ENCODE peak calls at places on chromosomes 4 and X, in five cellular contexts. G, X, D, I and A are unnamed samples. For H3K27me3 and H3K4me1, the result is how much of the 10 kb centered on the place peaks cover.

GRCh38 chr4:129641179-129641578 is 545.2 kb downstream of the C4orf33 start:
- DNase-seq in G (peak), X (peak), D (peak), I (peak), A (peak)

GRCh38 chrX:15815779-15816452 is 25.6 kb downstream of the ZRSR2 start:
- DNase-seq in G (no peak), X (peak), D (peak), I (peak), A (peak)

GRCh38 chr4:169252339-169253086 is 18.2 kb downstream of the SH3RF1 start:
- DNase-seq in G (no peak), X (peak), D (no peak), I (peak), A (no peak)

GRCh38 chr4:116668190-116668589 is 417.2 kb downstream of the TRAM1L1 start:
- DNase-seq in G (no peak), X (no peak), D (peak), I (no peak), A (no peak)

GRCh38 chr4:147362868-147363440 is 117.9 kb upstream of the EDNRA start:
- DNase-seq in G (peak), X (peak), D (no peak), I (peak), A (no peak)

GRCh38 chr4:15109583-15109982 is 107.3 kb downstream of the CPEB2 start:
- DNase-seq in G (no peak), X (no peak), D (no peak), I (no peak), A (no peak)

GRCh38 chr4:123350191-123350544 is 46.4 kb upstream of the SPRY1 start:
- DNase-seq in G (no peak), X (no peak), D (peak), I (peak), A (peak)

GRCh38 chr4:12926189-12927066 is 557.7 kb downstream of the RAB28 start:
- DNase-seq in G (no peak), X (no peak), D (no peak), I (no peak), A (no peak)

GRCh38 chr4:140595065-140595464 is 26.3 kb upstream of the UCP1 start:
- DNase-seq in G (no peak), X (peak), D (peak), I (peak), A (peak)

GRCh38 chr4:153521995-153522799 is 56.0 kb downstream of the TMEM131L start:
- DNase-seq in G (no peak), X (no peak), D (peak), I (no peak), A (no peak)

GRCh38 chrX:17355976-17356375 is 19.0 kb upstream of the NHS start:
- DNase-seq in G (no peak), X (no peak), D (peak), I (no peak), A (no peak)

GRCh38 chr4:1400191-1400805 is 5.9 kb downstream of the NKX1-1 start:
- DNase-seq in G (no peak), X (no peak), D (no peak), I (no peak), A (no peak)
- H3K27me3 ChIP-seq in G (half or more), X (under half), D (under half), I (half or more), A (under half)

GRCh38 chr4:22471419-22471818 is 44.4 kb downstream of the ADGRA3 start:
- DNase-seq in G (no peak), X (no peak), D (no peak), I (no peak), A (peak)
- H3K4me1 ChIP-seq in G (half or more), X (under half), D (under half), I (under half), A (under half)

DNA sequence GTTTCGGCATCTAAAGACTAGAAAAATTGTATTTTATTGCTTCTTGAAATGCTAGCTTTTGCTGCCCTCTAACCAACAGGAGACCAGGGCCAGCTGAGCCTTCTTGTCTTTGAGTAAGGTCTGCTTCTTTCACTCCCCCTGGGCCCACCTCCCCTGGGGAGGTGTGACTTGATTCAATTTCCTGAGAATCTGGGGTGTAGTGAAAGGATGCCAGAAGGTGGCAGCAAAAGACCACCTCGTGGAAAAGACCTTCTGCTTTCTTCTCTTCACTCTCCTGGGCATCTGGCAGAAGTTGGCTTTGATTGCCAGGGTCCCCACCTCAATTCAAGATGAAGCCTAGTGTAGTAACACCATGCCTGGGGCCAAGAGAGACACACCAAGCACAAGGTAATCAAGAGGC is 96.5 kb upstream of the MAOA start:
- DNase-seq in G (peak), X (peak), D (peak), I (peak), A (peak)
- TF ChIP-seq CTCF in G (peak), X (peak), D (peak), I (peak), A (peak)

GRCh38 chr4:26088433-26088928 is 174.5 kb downstream of the SMIM20 start:
- DNase-seq in G (no peak), X (peak), D (no peak), I (peak), A (no peak)

GRCh38 chr4:26085581-26085980 is 171.6 kb downstream of the SMIM20 start:
- DNase-seq in G (no peak), X (no peak), D (no peak), I (no peak), A (no peak)

GRCh38 chr4:26087108-26087507 is 173.1 kb downstream of the SMIM20 start:
- DNase-seq in G (no peak), X (no peak), D (no peak), I (no peak), A (no peak)

GRCh38 chr4:26084414-26084813 is 170.4 kb downstream of the SMIM20 start:
- DNase-seq in G (no peak), X (no peak), D (peak), I (no peak), A (no peak)

DNA sequence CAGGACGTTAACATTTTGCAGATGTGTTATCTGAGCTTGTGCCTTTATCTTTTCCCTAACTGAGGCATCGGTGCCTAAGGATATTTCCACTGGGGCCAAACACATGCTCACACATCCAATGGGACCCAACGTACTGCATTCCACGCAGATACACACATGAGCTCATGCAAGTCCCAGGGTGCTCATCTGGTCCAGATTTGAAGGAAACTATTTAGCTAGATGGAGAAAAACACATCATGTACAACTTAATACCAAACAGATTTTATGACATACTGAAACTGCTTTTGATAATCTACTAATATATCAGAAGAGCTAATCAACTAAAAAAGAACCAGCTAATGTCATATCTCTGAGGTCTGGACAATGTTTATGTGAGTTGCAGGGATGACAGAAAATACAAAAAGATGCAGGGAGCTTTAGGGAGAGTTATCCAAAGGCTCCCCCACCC is 172.6 kb downstream of the SMIM20 start:
- DNase-seq in G (no peak), X (no peak), D (no peak), I (no peak), A (no peak)
- H3K27me3 ChIP-seq in G (under half), X (under half), D (under half), I (under half), A (under half)

GRCh38 chr4:17807446-17807845 is 3.1 kb downstream of the DCAF16 start:
- DNase-seq in G (no peak), X (peak), D (no peak), I (peak), A (no peak)
- H3K4me1 ChIP-seq in G (half or more), X (under half), D (under half), I (under half), A (under half)

GRCh38 chrX:123971963-123972362 is 10.5 kb downstream of the STAG2 start:
- DNase-seq in G (no peak), X (peak), D (no peak), I (peak), A (no peak)

GRCh38 chrX:123975180-123975579 is 13.7 kb downstream of the STAG2 start:
- DNase-seq in G (no peak), X (no peak), D (no peak), I (peak), A (no peak)

DNA sequence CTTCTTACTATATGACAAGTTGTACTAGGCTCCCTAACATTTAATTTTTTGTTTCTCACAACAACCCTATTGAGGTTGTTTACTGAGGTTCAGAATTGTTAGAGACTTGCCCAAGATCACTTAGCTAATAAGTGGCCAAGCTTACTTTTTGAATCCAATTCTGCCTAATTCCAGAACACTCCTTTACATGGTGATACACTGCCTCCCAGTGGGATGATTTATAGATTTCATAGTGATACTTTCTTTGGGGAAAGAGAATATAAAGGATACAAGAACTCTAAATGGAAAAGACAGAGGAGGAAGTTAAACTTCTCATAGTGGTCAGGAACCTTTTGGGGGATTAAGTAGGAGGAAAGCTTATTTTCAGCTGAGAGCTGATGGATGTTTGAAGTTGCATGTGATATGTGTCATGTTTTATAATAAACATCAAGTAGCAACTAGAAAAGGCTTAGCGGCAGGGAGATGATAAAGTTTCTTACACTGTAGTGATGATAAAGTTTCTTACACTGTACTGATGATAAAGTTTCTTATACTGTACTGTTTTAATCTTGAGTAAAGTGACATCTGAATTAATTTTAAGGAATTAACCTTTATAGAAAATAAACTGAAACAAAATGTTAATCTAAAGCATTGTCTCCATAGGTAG is 15.3 kb downstream of the STAG2 start:
- DNase-seq in G (no peak), X (peak), D (peak), I (peak), A (no peak)
- TF ChIP-seq CTCF in G (peak), X (peak), D (peak), I (peak), A (peak)

GRCh38 chrX:152149648-152150047 is 11.3 kb upstream of the MAGEA10 start:
- DNase-seq in G (no peak), X (no peak), D (no peak), I (no peak), A (no peak)
- H3K27me3 ChIP-seq in G (under half), X (under half), D (under half), I (under half), A (under half)

DNA sequence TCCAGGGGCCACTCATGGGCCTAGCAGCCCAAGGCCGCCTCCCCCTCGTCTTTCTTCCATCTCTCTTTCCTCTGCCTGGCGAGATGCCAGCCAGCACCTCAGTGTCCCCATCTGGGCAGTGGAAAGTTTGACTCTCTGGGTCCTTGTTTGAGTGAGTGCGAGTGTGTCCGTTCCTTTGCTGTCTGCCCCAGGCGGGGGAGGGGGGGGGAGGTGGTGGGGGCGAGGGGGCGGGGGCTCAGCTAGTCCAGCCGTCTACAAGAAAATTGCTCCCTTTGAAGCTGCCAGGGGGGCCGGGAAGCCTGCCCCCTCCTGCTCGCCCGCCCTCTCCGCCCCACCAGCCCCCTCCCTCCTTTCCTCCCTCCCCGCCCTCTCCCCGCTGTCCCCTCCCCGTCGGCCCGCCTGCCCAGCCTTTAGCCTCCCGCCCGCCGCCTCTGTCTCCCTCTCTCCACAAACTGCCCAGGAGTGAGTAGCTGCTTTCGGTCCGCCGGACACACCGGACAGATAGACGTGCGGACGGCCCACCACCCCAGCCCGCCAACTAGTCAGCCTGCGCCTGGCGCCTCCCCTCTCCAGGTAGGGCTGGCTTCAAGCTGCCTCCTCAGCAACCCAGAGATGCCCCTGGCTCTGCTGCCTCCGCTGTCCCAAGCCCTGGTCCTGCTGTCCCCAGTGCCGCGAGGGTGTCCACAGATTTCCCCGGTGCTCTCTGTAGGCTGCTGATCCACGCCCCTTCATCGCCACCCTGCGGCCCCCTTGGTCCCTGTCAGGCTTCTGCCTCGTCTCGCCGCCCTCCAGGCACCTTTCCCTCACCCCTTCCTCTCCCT is at the start of gene BGN:
- DNase-seq in G (peak), X (peak), D (peak), I (peak), A (peak)
- H3K4me1 ChIP-seq in G (under half), X (under half), D (under half), I (under half), A (under half)